ENCODE peak calls at places on chromosomes 5 and 9, in eight cellular contexts. E is RCC 7860, C is A172, B is cerebellum, S is WTC11, J is HTR-8/SVneo, F is PC-9, L is mesendoderm. I is an unnamed sample.

GRCh38 chr9:89096807-89097206 is 81.8 kb downstream of the SHC3 start:
- DNase-seq in E (no peak), C (no peak), B (no peak), S (peak), J (no peak), F (no peak), L (no peak), I (no peak)

GRCh38 chr5:142486020-142486419 is 161.2 kb upstream of the SPRY4 start:
- DNase-seq in E (no peak), C (no peak), B (no peak), S (no peak), J (no peak), F (no peak), L (no peak), I (no peak)

GRCh38 chr9:21324040-21324439 is 11.2 kb downstream of the KLHL9 start:
- DNase-seq in E (no peak), C (no peak), B (no peak), S (no peak), J (no peak), F (no peak), L (no peak), I (no peak)

GRCh38 chr9:93380410-93381060 is 71.0 kb upstream of the FAM120A start:
- DNase-seq in E (no peak), C (no peak), B (no peak), S (no peak), J (no peak), F (no peak), L (peak), I (no peak)

GRCh38 chr5:88109806-88110205 is 158.8 kb downstream of the TMEM161B start:
- DNase-seq in E (no peak), C (no peak), B (no peak), S (no peak), J (no peak), F (no peak), L (no peak), I (no peak)

GRCh38 chr9:133351908-133352634 is 4.1 kb downstream of the RPL7A start:
- DNase-seq in E (peak), C (peak), B (no peak), S (peak), J (peak), F (peak), L (peak), I (peak)

GRCh38 chr5:105506692-105507277 is 1944.2 kb upstream of the NUDT12 start:
- DNase-seq in E (no peak), C (peak), B (no peak), S (peak), J (no peak), F (no peak), L (peak), I (peak)

GRCh38 chr9:70902705-70903131 is 218.7 kb downstream of the TRPM3 start:
- DNase-seq in E (peak), C (peak), B (peak), S (no peak), J (peak), F (peak), L (peak), I (peak)

GRCh38 chr9:135641745-135642144 is 2.4 kb upstream of the GLT6D1 start:
- DNase-seq in E (no peak), C (peak), B (no peak), S (no peak), J (no peak), F (no peak), L (no peak), I (no peak)

GRCh38 chr9:114516913-114517312 is 11.6 kb upstream of the WHRN start:
- DNase-seq in E (peak), C (peak), B (no peak), S (no peak), J (no peak), F (no peak), L (peak), I (peak)

GRCh38 chr9:128689293-128689770 is 310 bp downstream of the SET start:
- DNase-seq in E (no peak), C (no peak), B (no peak), S (peak), J (no peak), F (no peak), L (no peak), I (no peak)

GRCh38 chr5:113505181-113505580 is 8.3 kb upstream of the YTHDC2 start:
- DNase-seq in E (no peak), C (peak), B (no peak), S (no peak), J (no peak), F (no peak), L (no peak), I (no peak)